ENCODE peak calls at places on chromosome 6, in six cellular contexts. O, R, U, X, Y and K are unnamed samples.

GRCh38 chr6:99093781-99094180 is 146.0 kb upstream of the FBXL4 start:
- DNase-seq in O (no peak), R (no peak), U (no peak), X (no peak), Y (no peak), K (no peak)

GRCh38 chr6:119717942-119718341 is 368.4 kb upstream of the MAN1A1 start:
- DNase-seq in O (no peak), R (no peak), U (no peak), X (no peak), Y (no peak), K (peak; percentile 64)

GRCh38 chr6:122050226-122050755 is 349.2 kb upstream of the HSF2 start:
- DNase-seq in O (no peak), R (no peak), U (no peak), X (no peak), Y (no peak), K (no peak)

GRCh38 chr6:45961125-45961524 is 54.5 kb downstream of the CLIC5 start:
- DNase-seq in O (no peak), R (no peak), U (no peak), X (peak; percentile 39), Y (no peak), K (no peak)

GRCh38 chr6:36124881-36125280 is 5.4 kb upstream of the MAPK13 start:
- DNase-seq in O (no peak), R (no peak), U (no peak), X (no peak), Y (no peak), K (no peak)

GRCh38 chr6:41901882-41902519 is 6.8 kb upstream of the USP49 start:
- DNase-seq in O (peak; percentile 16), R (no peak), U (peak; percentile 39), X (no peak), Y (peak; percentile 58), K (no peak)

GRCh38 chr6:159880412-159880811 is 10.4 kb upstream of the MAS1 start:
- DNase-seq in O (no peak), R (no peak), U (no peak), X (no peak), Y (no peak), K (no peak)

GRCh38 chr6:132131777-132132176 is 180.6 kb upstream of the CCN2 start:
- DNase-seq in O (peak; percentile 100), R (no peak), U (no peak), X (peak; percentile 99), Y (no peak), K (peak; percentile 99)

GRCh38 chr6:149482542-149483261 is 2.1 kb downstream of the ZC3H12D start:
- DNase-seq in O (no peak), R (no peak), U (no peak), X (no peak), Y (no peak), K (no peak)

GRCh38 chr6:103335412-103335811 is 1524.3 kb downstream of the HACE1 start:
- DNase-seq in O (no peak), R (no peak), U (no peak), X (no peak), Y (no peak), K (peak; percentile 0)
- H3K4me3 ChIP-seq in O (no peak overlapping the region), R (no peak overlapping the region), U (no peak overlapping the region), X (no peak overlapping the region), Y (no peak overlapping the region), K (no peak overlapping the region)

GRCh38 chr6:137870744-137871247 is 3.7 kb downstream of the TNFAIP3 start:
- DNase-seq in O (peak; percentile 31), R (no peak), U (no peak), X (no peak), Y (no peak), K (peak; percentile 73)
- TF ChIP-seq CTCF in O (no peak), R (peak; percentile 28), U (no peak), X (no peak), Y (no peak), K (peak; percentile 55)

GRCh38 chr6:1705183-1705582 is 95.5 kb downstream of the FOXC1 start:
- DNase-seq in O (no peak), R (no peak), U (no peak), X (no peak), Y (no peak), K (no peak)

GRCh38 chr6:1705630-1706029 is 95.9 kb downstream of the FOXC1 start:
- DNase-seq in O (no peak), R (no peak), U (no peak), X (no peak), Y (no peak), K (no peak)

GRCh38 chr6:1708820-1709612 is 99.3 kb downstream of the FOXC1 start:
- DNase-seq in O (no peak), R (no peak), U (no peak), X (no peak), Y (no peak), K (no peak)

GRCh38 chr6:1711136-1711535 is 101.4 kb downstream of the FOXC1 start:
- DNase-seq in O (no peak), R (no peak), U (no peak), X (no peak), Y (no peak), K (no peak)

GRCh38 chr6:1708141-1708540 is 98.4 kb downstream of the FOXC1 start:
- DNase-seq in O (no peak), R (no peak), U (no peak), X (no peak), Y (no peak), K (no peak)
- H3K4me3 ChIP-seq in O (no peak overlapping the region), R (no peak overlapping the region), U (no peak overlapping the region), X (no peak overlapping the region), Y (no peak overlapping the region), K (no peak overlapping the region)

DNA sequence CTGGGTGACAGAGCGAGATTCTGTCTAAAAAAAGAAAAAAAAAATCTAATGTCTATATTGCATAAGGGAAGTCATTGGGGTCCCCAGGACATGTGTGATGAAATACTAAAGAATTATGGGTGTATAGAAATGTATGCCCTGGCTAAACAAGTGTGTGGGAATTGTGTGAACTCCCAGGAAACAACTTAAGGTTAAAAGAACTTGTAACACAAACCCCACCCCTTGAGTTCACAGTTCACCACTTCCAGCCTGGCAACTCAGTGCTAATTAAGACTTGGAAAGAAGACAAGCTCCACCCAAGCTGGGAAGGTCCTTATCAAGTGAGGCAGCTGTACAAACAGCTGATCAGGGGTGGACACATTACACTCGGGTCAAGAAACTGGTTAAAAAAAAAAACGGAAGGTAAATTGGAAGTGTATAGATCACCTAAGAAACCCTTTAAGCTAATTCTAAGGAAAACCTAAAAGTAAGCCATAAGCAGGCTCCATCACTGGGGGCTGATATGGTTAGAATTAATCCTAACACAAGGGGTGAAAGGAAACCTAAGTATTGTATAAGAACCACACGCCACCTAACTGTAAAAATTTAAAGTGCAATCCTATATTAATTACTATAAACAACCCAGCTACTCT is 25.2 kb downstream of the HLA-A start:
- DNase-seq in O (no peak), R (no peak), U (peak; percentile 90), X (peak; percentile 18), Y (peak; percentile 74), K (peak; percentile 79)
- TF ChIP-seq CTCF in O (peak; percentile 22), R (no peak), U (no peak), X (no peak), Y (peak; percentile 24), K (peak; percentile 23)

GRCh38 chr6:146910611-146911010 is 293.6 kb upstream of the STXBP5 start:
- DNase-seq in O (no peak), R (no peak), U (no peak), X (no peak), Y (no peak), K (no peak)

GRCh38 chr6:146913842-146914562 is 290.2 kb upstream of the STXBP5 start:
- DNase-seq in O (peak; percentile 99), R (peak; percentile 79), U (peak; percentile 19), X (peak; percentile 99), Y (peak; percentile 81), K (peak; percentile 93)

GRCh38 chr6:146911635-146912034 is 292.6 kb upstream of the STXBP5 start:
- DNase-seq in O (no peak), R (no peak), U (no peak), X (no peak), Y (no peak), K (no peak)

GRCh38 chr6:146914563-146915483 is 289.4 kb upstream of the STXBP5 start:
- DNase-seq in O (peak; percentile 96), R (peak; percentile 49), U (no peak), X (peak; percentile 97), Y (peak; percentile 64), K (peak; percentile 84)

GRCh38 chr6:146912730-146913680 is 291.2 kb upstream of the STXBP5 start:
- DNase-seq in O (no peak), R (no peak), U (no peak), X (peak; percentile 33), Y (no peak), K (peak; percentile 56)
- H3K4me3 ChIP-seq in O (no peak overlapping the region), R (no peak overlapping the region), U (no peak overlapping the region), X (no peak overlapping the region), Y (no peak overlapping the region), K (no peak overlapping the region)